ENCODE peak calls at places on chromosomes 3 and 15, in six cellular contexts. L is CD8-positive, alpha-beta T cell; W is IMR-90; Y is GM06990; Q is OCI-LY7; I is WTC11. T is an unnamed sample.

GRCh38 chr15:31267161-31268107 is 59.2 kb upstream of the KLF13 start:
- DNase-seq in L (no peak), W (no peak), Y (no peak), Q (peak; percentile 64), I (peak; percentile 3), T (no peak)

GRCh38 chr15:45790325-45790943 is 155.6 kb downstream of the SQOR start:
- DNase-seq in L (no peak), W (peak; percentile 7), Y (no peak), Q (peak; percentile 74), I (peak; percentile 42), T (peak; percentile 4)

GRCh38 chr3:65713016-65713415 is 325.7 kb downstream of the MAGI1 start:
- DNase-seq in L (no peak), W (peak; percentile 79), Y (no peak), Q (no peak), I (peak; percentile 38), T (peak; percentile 21)

GRCh38 chr3:101886626-101887025 is 37.3 kb downstream of the NFKBIZ start:
- DNase-seq in L (no peak), W (no peak), Y (no peak), Q (no peak), I (no peak), T (no peak)

GRCh38 chr15:68493629-68494028 is 61.7 kb upstream of the ITGA11 start:
- DNase-seq in L (no peak), W (no peak), Y (no peak), Q (no peak), I (no peak), T (no peak)

GRCh38 chr3:160163259-160163878 is 61.9 kb upstream of the C3orf80 start:
- DNase-seq in L (no peak), W (peak; percentile 47), Y (no peak), Q (peak; percentile 12), I (no peak), T (no peak)

GRCh38 chr3:184894051-184894450 is 82.1 kb downstream of the VPS8 start:
- DNase-seq in L (no peak), W (no peak), Y (no peak), Q (no peak), I (no peak), T (no peak)

GRCh38 chr15:45611305-45611704 is 23.5 kb upstream of the SQOR start:
- DNase-seq in L (no peak), W (no peak), Y (no peak), Q (peak; percentile 59), I (no peak), T (no peak)

GRCh38 chr3:30277494-30277893 is 328.9 kb upstream of the TGFBR2 start:
- DNase-seq in L (no peak), W (no peak), Y (no peak), Q (no peak), I (no peak), T (no peak)

GRCh38 chr15:81163961-81164800 is 30.1 kb downstream of the CFAP161 start:
- DNase-seq in L (no peak), W (peak; percentile 95), Y (no peak), Q (no peak), I (no peak), T (no peak)

GRCh38 chr3:35782355-35782754 is 143.0 kb downstream of the ARPP21 start:
- DNase-seq in L (no peak), W (no peak), Y (no peak), Q (no peak), I (no peak), T (no peak)

GRCh38 chr3:43695443-43695842 is 4.7 kb downstream of the ABHD5 start:
- DNase-seq in L (no peak), W (peak; percentile 86), Y (no peak), Q (no peak), I (no peak), T (no peak)

GRCh38 chr3:43695863-43696262 is 5.1 kb downstream of the ABHD5 start:
- DNase-seq in L (no peak), W (no peak), Y (no peak), Q (no peak), I (no peak), T (no peak)

GRCh38 chr3:43704697-43705096 is 14.0 kb downstream of the ABHD5 start:
- DNase-seq in L (no peak), W (no peak), Y (no peak), Q (no peak), I (no peak), T (no peak)

GRCh38 chr3:43696881-43697280 is 6.1 kb downstream of the ABHD5 start:
- DNase-seq in L (no peak), W (no peak), Y (no peak), Q (no peak), I (no peak), T (no peak)

DNA sequence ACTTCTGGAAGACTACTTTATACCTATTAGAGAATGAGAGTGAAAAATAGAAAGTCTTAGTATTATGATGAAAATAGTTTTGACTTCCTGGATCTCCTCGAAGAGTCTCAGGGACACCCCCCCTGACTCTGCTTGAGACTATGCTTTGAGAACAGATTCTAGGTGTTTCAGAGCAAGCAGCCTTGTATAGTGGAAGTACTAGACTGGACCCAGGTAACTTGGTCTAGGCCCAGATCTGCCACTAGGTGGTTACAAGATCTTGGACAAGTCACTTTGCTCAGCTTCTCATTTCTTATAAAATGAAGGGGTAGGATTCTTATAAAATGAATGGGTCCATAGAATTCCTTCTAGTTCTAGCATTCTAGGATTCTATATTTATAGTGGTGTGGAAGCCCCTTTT is 9.1 kb downstream of the ABHD5 start:
- DNase-seq in L (no peak), W (peak; percentile 28), Y (peak; percentile 24), Q (peak; percentile 44), I (peak; percentile 15), T (peak; percentile 26)
- TF ChIP-seq CTCF in L (no peak), W (peak; percentile 18), Y (peak; percentile 59), Q (peak; percentile 70), I (no peak), T (no peak)

GRCh38 chr3:4575413-4575812 is 82.3 kb downstream of the ITPR1 start:
- DNase-seq in L (no peak), W (no peak), Y (no peak), Q (no peak), I (no peak), T (no peak)
- TF ChIP-seq CTCF in L (no peak), W (no peak), Y (no peak), Q (no peak), I (no peak), T (no peak)

DNA sequence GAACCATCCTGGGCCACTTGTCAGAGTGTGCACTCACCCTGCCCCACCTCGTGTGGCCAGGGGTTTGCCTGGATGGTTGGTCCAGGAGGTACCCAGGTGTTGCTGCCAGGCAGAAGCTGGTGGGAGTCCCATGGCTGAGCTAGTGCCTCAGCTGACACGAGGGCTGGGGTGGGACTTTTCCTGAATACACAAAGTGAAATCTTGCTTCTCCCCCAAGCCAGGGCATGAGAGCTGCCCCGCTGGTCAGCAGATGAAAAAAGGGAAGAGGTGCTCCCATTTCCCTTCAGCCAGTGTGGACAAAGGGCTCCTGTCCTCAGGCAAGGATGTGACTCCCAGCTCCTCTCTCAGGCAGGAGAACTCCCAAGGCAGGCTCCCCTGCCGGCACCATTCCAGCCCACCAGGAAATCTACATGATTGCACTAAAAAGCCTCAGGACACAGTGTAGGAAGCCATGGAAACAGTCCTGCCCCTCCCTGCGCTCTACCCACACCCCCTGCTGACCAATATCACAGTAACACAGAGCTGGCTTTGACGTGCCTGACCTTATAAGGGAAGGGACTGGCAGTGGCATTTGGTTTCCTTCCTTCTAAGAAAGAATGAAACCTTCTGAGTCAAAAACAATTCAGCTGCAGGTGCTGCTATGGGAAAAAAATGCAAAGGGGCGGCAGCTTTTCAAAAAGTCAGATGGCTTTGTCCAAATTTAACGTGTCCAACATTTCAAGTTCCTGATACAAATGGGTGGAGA is 33.9 kb downstream of the MYO5C start:
- DNase-seq in L (peak; percentile 24), W (peak; percentile 77), Y (peak; percentile 80), Q (peak; percentile 77), I (peak; percentile 78), T (peak; percentile 33)
- TF ChIP-seq CTCF in L (no peak), W (no peak), Y (no peak), Q (peak; percentile 23), I (no peak), T (no peak)

DNA sequence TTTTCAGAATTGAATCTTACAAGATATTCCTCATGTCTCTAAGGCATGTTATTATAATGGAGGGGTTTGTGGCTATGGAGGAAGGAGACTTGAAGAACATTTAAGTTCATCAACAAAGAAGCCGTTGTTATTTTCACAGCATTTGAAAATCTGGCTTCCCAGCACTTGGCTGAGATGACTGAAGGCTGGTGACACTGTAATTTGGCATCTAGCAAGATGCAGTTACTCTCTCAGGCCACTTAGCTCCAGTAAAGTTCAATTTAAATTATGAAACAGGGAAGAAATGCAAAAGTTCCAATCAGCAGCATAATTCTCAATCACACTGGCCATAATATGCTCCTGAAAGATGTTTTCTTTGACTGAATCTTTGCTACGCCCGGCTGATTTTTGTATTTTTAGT is 139.4 kb upstream of the NUDT16 start:
- DNase-seq in L (no peak), W (no peak), Y (no peak), Q (no peak), I (no peak), T (no peak)
- TF ChIP-seq CTCF in L (no peak), W (no peak), Y (no peak), Q (no peak), I (no peak), T (no peak)

DNA sequence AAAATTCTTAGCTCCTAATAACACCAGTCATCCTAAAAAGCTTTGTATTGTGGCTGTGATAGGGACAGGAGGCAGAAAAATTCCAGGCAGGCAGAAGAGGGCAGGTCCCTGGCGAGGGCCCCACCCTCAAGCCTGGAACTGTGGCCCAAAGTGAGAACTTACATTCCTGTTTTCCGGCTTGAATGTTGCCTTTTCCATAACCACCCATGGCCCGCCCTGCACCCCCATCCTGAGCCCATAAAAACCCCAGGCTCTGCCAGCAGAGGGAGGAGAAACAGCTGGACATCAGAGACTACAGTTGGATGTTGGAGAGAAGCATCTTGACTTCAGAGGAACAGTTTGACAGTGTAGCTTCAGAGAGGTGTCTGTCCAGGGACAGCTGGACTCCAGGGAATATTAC is 37.3 kb downstream of the SLCO2A1 start:
- DNase-seq in L (no peak), W (no peak), Y (no peak), Q (no peak), I (no peak), T (no peak)
- TF ChIP-seq CTCF in L (no peak), W (no peak), Y (no peak), Q (no peak), I (no peak), T (no peak)

DNA sequence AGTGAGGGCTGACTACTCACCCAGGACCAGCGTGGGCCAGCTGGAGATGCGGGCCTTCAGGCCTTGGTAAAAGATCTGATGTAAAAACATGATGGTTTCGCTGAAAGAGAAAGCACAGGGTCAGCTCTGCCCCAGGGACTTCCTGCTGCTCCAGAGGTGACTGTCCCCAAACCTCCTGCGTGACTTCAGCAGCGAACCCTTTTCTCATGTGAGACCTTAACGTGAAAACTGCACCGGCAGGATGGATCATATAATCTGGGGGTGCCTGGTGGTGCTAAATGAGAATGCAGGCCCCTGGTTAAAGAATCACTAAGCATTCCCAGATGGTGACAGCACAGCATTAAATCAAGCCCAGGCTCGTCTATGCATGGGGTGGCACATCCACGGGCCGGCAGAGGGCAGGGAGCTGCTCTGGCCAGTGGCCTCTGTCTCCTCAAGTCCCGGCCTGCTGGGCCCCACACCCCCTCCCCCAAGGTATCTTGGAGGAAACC is 55.4 kb downstream of the RASGRF1 start:
- DNase-seq in L (no peak), W (no peak), Y (no peak), Q (no peak), I (no peak), T (no peak)
- TF ChIP-seq CTCF in L (no peak), W (peak; percentile 21), Y (peak; percentile 35), Q (no peak), I (no peak), T (no peak)

T was measured in HL-60.